ENCODE peak calls at places on chromosome 12, in eight cellular contexts. C, D, O, Q, S, F, I and U are unnamed samples. For H3K4me1, the result is how much of the 10 kb centered on the place peaks cover.

GRCh38 chr12:54034784-54035310 is 2.0 kb downstream of the HOXC5 start:
- DNase-seq in C (no peak), D (no peak), O (no peak), Q (no peak), S (no peak), F (no peak), I (no peak), U (no peak)

GRCh38 chr12:67220065-67220464 is 49.1 kb upstream of the CAND1 start:
- DNase-seq in C (no peak), D (no peak), O (no peak), Q (no peak), S (peak), F (no peak), I (peak), U (no peak)

GRCh38 chr12:1691123-1692007 is 495 bp downstream of the ADIPOR2 start:
- DNase-seq in C (no peak), D (peak), O (no peak), Q (peak), S (no peak), F (peak), I (peak), U (no peak)

GRCh38 chr12:1707051-1707450 is 16.2 kb downstream of the ADIPOR2 start:
- DNase-seq in C (no peak), D (no peak), O (no peak), Q (no peak), S (no peak), F (no peak), I (no peak), U (no peak)

GRCh38 chr12:115437061-115437567 is 753.1 kb upstream of the TBX3 start:
- DNase-seq in C (no peak), D (no peak), O (no peak), Q (no peak), S (no peak), F (no peak), I (no peak), U (peak)

GRCh38 chr12:127054531-127054930 is 1212.4 kb upstream of the TMEM132C start:
- DNase-seq in C (peak), D (no peak), O (no peak), Q (no peak), S (no peak), F (no peak), I (no peak), U (no peak)

GRCh38 chr12:80708535-80709328 is 1.3 kb downstream of the MYF6 start:
- DNase-seq in C (no peak), D (peak), O (no peak), Q (no peak), S (no peak), F (no peak), I (peak), U (no peak)

GRCh38 chr12:106953352-106954260 is 2.1 kb upstream of the TMEM263 start:
- DNase-seq in C (no peak), D (no peak), O (peak), Q (no peak), S (no peak), F (no peak), I (no peak), U (no peak)

GRCh38 chr12:41634096-41634495 is 446.0 kb downstream of the PDZRN4 start:
- DNase-seq in C (no peak), D (no peak), O (no peak), Q (no peak), S (no peak), F (no peak), I (no peak), U (no peak)

GRCh38 chr12:53012928-53013327 is 6.7 kb downstream of the EIF4B start:
- DNase-seq in C (no peak), D (no peak), O (no peak), Q (no peak), S (no peak), F (no peak), I (no peak), U (no peak)

GRCh38 chr12:59580050-59580449 is 15.8 kb upstream of the SLC16A7 start:
- DNase-seq in C (no peak), D (no peak), O (no peak), Q (no peak), S (no peak), F (no peak), I (no peak), U (no peak)

GRCh38 chr12:53623526-53623925 is 2.7 kb downstream of the ATF7 start:
- DNase-seq in C (no peak), D (peak), O (peak), Q (no peak), S (no peak), F (peak), I (no peak), U (no peak)

GRCh38 chr12:85804663-85805062 is 31.5 kb downstream of the RASSF9 start:
- DNase-seq in C (no peak), D (no peak), O (no peak), Q (no peak), S (no peak), F (no peak), I (no peak), U (no peak)

GRCh38 chr12:105740970-105741725 is 397.6 kb downstream of the NUAK1 start:
- DNase-seq in C (no peak), D (peak), O (peak), Q (no peak), S (no peak), F (no peak), I (no peak), U (peak)

GRCh38 chr12:77606348-77606747 is 224.3 kb upstream of the NAV3 start:
- DNase-seq in C (no peak), D (no peak), O (no peak), Q (no peak), S (no peak), F (no peak), I (no peak), U (no peak)

GRCh38 chr12:106254724-106255123 is 6.9 kb upstream of the CKAP4 start:
- DNase-seq in C (no peak), D (no peak), O (no peak), Q (no peak), S (no peak), F (peak), I (peak), U (no peak)

GRCh38 chr12:122064034-122064777 is 14.3 kb upstream of the MLXIP start:
- DNase-seq in C (peak), D (peak), O (peak), Q (peak), S (peak), F (peak), I (peak), U (peak)

GRCh38 chr12:122067548-122067947 is 11.0 kb upstream of the MLXIP start:
- DNase-seq in C (no peak), D (no peak), O (no peak), Q (no peak), S (no peak), F (no peak), I (no peak), U (no peak)

GRCh38 chr12:122062832-122063690 is 15.5 kb upstream of the MLXIP start:
- DNase-seq in C (peak), D (peak), O (peak), Q (no peak), S (peak), F (peak), I (peak), U (peak)

GRCh38 chr12:122063691-122064033 is 14.9 kb upstream of the MLXIP start:
- DNase-seq in C (no peak), D (no peak), O (no peak), Q (no peak), S (peak), F (no peak), I (no peak), U (peak)

GRCh38 chr12:122064780-122065588 is 13.6 kb upstream of the MLXIP start:
- DNase-seq in C (peak), D (peak), O (peak), Q (no peak), S (peak), F (peak), I (peak), U (peak)
- H3K4me3 ChIP-seq in C (peak), D (peak), O (no peak), Q (no peak), S (peak), F (no peak), I (no peak), U (no peak)

GRCh38 chr12:111412830-111413441 is 7.2 kb downstream of the SH2B3 start:
- DNase-seq in C (no peak), D (no peak), O (no peak), Q (no peak), S (no peak), F (no peak), I (no peak), U (no peak)

GRCh38 chr12:111412007-111412829 is 6.5 kb downstream of the SH2B3 start:
- DNase-seq in C (no peak), D (peak), O (no peak), Q (no peak), S (no peak), F (no peak), I (peak), U (peak)

GRCh38 chr12:111414711-111415252 is 9.1 kb downstream of the SH2B3 start:
- DNase-seq in C (no peak), D (no peak), O (no peak), Q (no peak), S (no peak), F (no peak), I (no peak), U (peak)

GRCh38 chr12:111411187-111411764 is 5.6 kb downstream of the SH2B3 start:
- DNase-seq in C (no peak), D (peak), O (no peak), Q (no peak), S (no peak), F (no peak), I (no peak), U (no peak)

GRCh38 chr12:111413442-111414086 is 7.8 kb downstream of the SH2B3 start:
- DNase-seq in C (no peak), D (peak), O (peak), Q (no peak), S (no peak), F (no peak), I (no peak), U (peak)
- H3K4me1 ChIP-seq in C (under half), D (half or more), O (under half), Q (under half), S (under half), F (under half), I (under half), U (under half)

GRCh38 chr12:131946757-131947156 is 3.0 kb upstream of the EP400 start:
- DNase-seq in C (no peak), D (no peak), O (no peak), Q (no peak), S (no peak), F (no peak), I (no peak), U (no peak)

GRCh38 chr12:131949431-131950181 is at the start of gene EP400:
- DNase-seq in C (peak), D (peak), O (peak), Q (peak), S (peak), F (peak), I (peak), U (peak)

GRCh38 chr12:131947482-131948027 is 2.2 kb upstream of the EP400 start:
- DNase-seq in C (no peak), D (no peak), O (no peak), Q (no peak), S (no peak), F (no peak), I (peak), U (no peak)

GRCh38 chr12:131950182-131950913 is 606 bp downstream of the EP400 start:
- DNase-seq in C (no peak), D (peak), O (no peak), Q (peak), S (no peak), F (peak), I (peak), U (peak)

DNA sequence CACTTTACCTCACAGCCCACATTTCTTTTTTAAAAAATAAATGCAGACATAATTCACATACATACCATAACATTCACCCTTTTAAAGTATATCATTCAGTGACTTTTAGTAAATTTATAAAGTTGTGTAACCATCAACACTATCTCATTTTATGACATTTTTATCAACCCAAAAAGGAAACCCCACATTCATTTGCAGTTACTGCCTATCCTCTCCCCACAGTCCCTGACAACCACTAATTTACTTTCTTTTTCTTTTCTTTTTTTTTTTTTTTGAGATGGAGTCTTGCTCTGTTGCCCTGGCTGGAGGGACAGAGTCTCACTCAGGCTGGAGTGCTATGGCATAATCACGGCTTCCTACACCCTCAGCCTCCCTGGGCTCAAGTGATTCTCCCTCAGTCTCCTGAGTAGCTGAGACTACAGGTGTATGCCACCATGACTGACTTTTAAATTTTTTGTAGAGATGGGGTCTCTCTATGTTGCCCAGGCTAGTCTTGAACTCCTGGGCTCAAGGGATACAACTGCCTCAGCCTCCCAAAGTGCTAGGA is 1.5 kb upstream of the EP400 start:
- DNase-seq in C (no peak), D (no peak), O (no peak), Q (no peak), S (peak), F (no peak), I (no peak), U (no peak)
- H3K27ac ChIP-seq in C (no peak), D (no peak), O (no peak), Q (no peak), S (no peak), F (no peak), I (no peak), U (no peak)

GRCh38 chr12:47218191-47218654 is 138.5 kb upstream of the AMIGO2 start:
- DNase-seq in C (no peak), D (no peak), O (no peak), Q (peak), S (no peak), F (no peak), I (no peak), U (no peak)
- H3K4me3 ChIP-seq in C (no peak), D (no peak), O (no peak), Q (peak), S (no peak), F (no peak), I (no peak), U (no peak)

GRCh38 chr12:31773867-31774266 is 45.0 kb upstream of the AMN1 start:
- DNase-seq in C (no peak), D (no peak), O (no peak), Q (peak), S (no peak), F (no peak), I (no peak), U (no peak)
- H3K4me1 ChIP-seq in C (under half), D (under half), O (under half), Q (under half), S (under half), F (under half), I (under half), U (under half)